ENCODE peak calls at places on chromosomes 2 and 18, in five cellular contexts. H is Kasumi-1; L is cardiac muscle cell; A is stimulated activated CD4-positive, alpha-beta T cell treated with anti-CD3 and anti-CD28 coated beads, Interleukin-15, amount 100 ng/mL, for 24 hours; W is stimulated activated CD8-positive, alpha-beta memory T cell treated with anti-CD3 and anti-CD28 coated beads, Interleukin-12 subunit alpha, Interleukin-12 subunit beta, amount 100 ng/mL, for 1 hour. S is an unnamed sample.

GRCh38 chr18:77765468-77765867 is 515.8 kb downstream of the GALR1 start:
- DNase-seq in H (peak), L (peak), W (no peak), A (peak), S (no peak)

GRCh38 chr18:58453167-58453804 is 175.6 kb downstream of the ALPK2 start:
- DNase-seq in A (no peak), L (no peak), W (no peak), H (no peak), S (no peak)

GRCh38 chr2:182914852-182915251 is 48.4 kb upstream of the FRZB start:
- DNase-seq in H (no peak), L (no peak), W (no peak), A (no peak), S (no peak)

GRCh38 chr2:136286423-136286822 is 168.5 kb upstream of the CXCR4 start:
- DNase-seq in H (no peak), A (no peak), W (no peak), L (no peak), S (no peak)

GRCh38 chr2:150156940-150157339 is 330.5 kb downstream of the RND3 start:
- DNase-seq in A (no peak), L (no peak), H (no peak), W (no peak), S (no peak)

GRCh38 chr2:230356084-230356483 is 29.1 kb downstream of the SP140L start:
- DNase-seq in A (no peak), H (no peak), W (no peak), L (peak), S (no peak)

GRCh38 chr2:231672617-231673347 is 35.5 kb upstream of the PTMA start:
- DNase-seq in W (no peak), L (peak), A (peak), H (peak), S (no peak)

GRCh38 chr2:146847846-146848245 is 997.0 kb upstream of the ACVR2A start:
- DNase-seq in L (peak), A (no peak), H (no peak), W (no peak), S (no peak)

GRCh38 chr2:5985551-5986229 is 293.5 kb downstream of the SOX11 start:
- DNase-seq in L (no peak), W (no peak), H (no peak), A (no peak), S (no peak)

GRCh38 chr2:75289771-75290170 is 90.5 kb upstream of the TACR1 start:
- DNase-seq in A (no peak), W (no peak), H (no peak), L (no peak), S (no peak)

GRCh38 chr2:25159947-25160346 is 8.4 kb downstream of the POMC start:
- DNase-seq in H (no peak), W (no peak), L (peak), A (no peak), S (no peak)

GRCh38 chr2:42438685-42439084 is 55.1 kb downstream of the KCNG3 start:
- DNase-seq in L (no peak), W (no peak), H (no peak), A (no peak), S (no peak)

GRCh38 chr2:220396287-220396686 is 768.9 kb downstream of the SLC4A3 start:
- DNase-seq in W (no peak), H (no peak), A (no peak), L (peak), S (no peak)

GRCh38 chr18:46397174-46397573 is 259.8 kb downstream of the LOXHD1 start:
- DNase-seq in W (no peak), L (no peak), H (peak), A (no peak), S (no peak)

GRCh38 chr2:172613610-172614231 is 57.8 kb downstream of the PDK1 start:
- DNase-seq in H (no peak), W (no peak), A (no peak), L (peak), S (no peak)

GRCh38 chr2:30400151-30400954 is 46.7 kb upstream of the LCLAT1 start:
- DNase-seq in L (no peak), H (no peak), A (no peak), W (no peak), S (no peak)

GRCh38 chr2:100106460-100106859 is 35.9 kb downstream of the AFF3 start:
- DNase-seq in A (no peak), H (no peak), L (no peak), W (no peak), S (no peak)

GRCh38 chr2:134138115-134138514 is 115.8 kb upstream of the MGAT5 start:
- DNase-seq in A (no peak), L (no peak), W (no peak), H (no peak), S (no peak)

GRCh38 chr2:238635637-238636036 is 208.9 kb downstream of the ASB1 start:
- DNase-seq in W (no peak), A (no peak), H (no peak), L (no peak), S (no peak)

GRCh38 chr2:74205586-74205985 is 7.2 kb downstream of the MTHFD2 start:
- DNase-seq in A (peak), W (no peak), H (no peak), L (no peak), S (no peak)

GRCh38 chr2:232502901-232503791 is 15.5 kb upstream of the ECEL1 start:
- DNase-seq in W (no peak), A (peak), H (no peak), L (peak), S (peak)

GRCh38 chr18:4403836-4404235 is 51.3 kb downstream of the DLGAP1 start:
- DNase-seq in A (no peak), L (no peak), W (no peak), H (no peak), S (no peak)

GRCh38 chr2:10741139-10741538 is 19.7 kb downstream of the ATP6V1C2 start:
- DNase-seq in L (no peak), A (no peak), W (no peak), H (no peak), S (no peak)

GRCh38 chr18:79947881-79948610 is 3.4 kb downstream of the SLC66A2 start:
- DNase-seq in L (no peak), W (no peak), H (no peak), A (no peak), S (no peak)

S was measured in T follicular helper cell.